ENCODE peak calls at places on chromosome 22, in eight cellular contexts. O is activated CD4-positive, alpha-beta T cell treated with anti-CD3 and anti-CD28 coated beads, Interleukin-2, amount 10 ng/mL, durations not matched to agents 7 days and 5 days; R is MM.1S; H is activated CD8-positive, alpha-beta memory T cell treated with anti-CD3 and anti-CD28 coated beads, Interleukin-2, amount 50 U/mL, for 4 hours; G is caudate nucleus; E is DMS153; B is HS-27A; K is activated CD4-positive, CD25-positive, alpha-beta regulatory T cell. I is an unnamed sample.

GRCh38 chr22:47630741-47631534 is 868.5 kb downstream of the TBC1D22A start:
- DNase-seq in O (no peak), K (no peak), G (no peak), R (no peak), H (no peak), E (no peak), B (no peak), I (no peak)

GRCh38 chr22:43723816-43724215 is 88.3 kb downstream of the EFCAB6 start:
- DNase-seq in B (no peak), K (no peak), E (no peak), R (no peak), O (no peak), G (no peak), H (no peak), I (no peak)

GRCh38 chr22:26835929-26836528 is 178.6 kb downstream of the MIAT start:
- DNase-seq in H (peak), E (peak), B (no peak), K (no peak), R (peak), O (peak), G (no peak), I (peak)

GRCh38 chr22:19488884-19489843 is 9.4 kb downstream of the CDC45 start:
- DNase-seq in H (no peak), E (no peak), B (no peak), R (no peak), G (no peak), O (no peak), K (no peak), I (peak)

GRCh38 chr22:19734163-19734562 is 10.8 kb downstream of the GP1BB start:
- DNase-seq in R (no peak), K (no peak), H (no peak), B (no peak), E (no peak), O (no peak), G (no peak), I (no peak)

GRCh38 chr22:28826921-28827320 is 26.6 kb upstream of the XBP1 start:
- DNase-seq in H (no peak), B (no peak), E (no peak), O (no peak), K (no peak), R (no peak), G (no peak), I (no peak)

GRCh38 chr22:41603873-41604332 is 14.3 kb upstream of the PMM1 start:
- DNase-seq in K (no peak), H (peak), R (peak), O (peak), G (no peak), E (no peak), B (no peak), I (no peak)

GRCh38 chr22:45599836-45600577 is 71.6 kb upstream of the ATXN10 start:
- DNase-seq in H (no peak), K (no peak), R (no peak), G (no peak), E (peak), O (no peak), B (no peak), I (no peak)

GRCh38 chr22:37178350-37179125 is 9.5 kb downstream of the C1QTNF6 start:
- DNase-seq in R (no peak), O (no peak), K (no peak), H (no peak), E (no peak), B (no peak), G (no peak), I (no peak)

I was measured in AML-193.